ENCODE peak calls at places on chromosomes 7 and 10, in six cellular contexts. Q, D, V, J, P and W are unnamed samples. For H3K79me2 and H3K27me3, the result is how much of the 10 kb centered on the place peaks cover.

GRCh38 chr10:60032723-60033122 is 126.4 kb upstream of the CCDC6 start:
- DNase-seq in Q (peak), D (no peak), V (peak), J (peak), P (peak), W (peak)

GRCh38 chr7:50125766-50126165 is 32.7 kb upstream of the ZPBP start:
- DNase-seq in Q (no peak), D (no peak), V (no peak), J (no peak), P (no peak), W (no peak)

GRCh38 chr7:122846591-122846990 is 39.7 kb downstream of the CADPS2 start:
- DNase-seq in Q (no peak), D (no peak), V (no peak), J (no peak), P (no peak), W (no peak)

GRCh38 chr10:48598243-48598935 is 6.5 kb downstream of the ARHGAP22 start:
- DNase-seq in Q (no peak), D (no peak), V (no peak), J (no peak), P (no peak), W (no peak)

GRCh38 chr7:149255174-149255573 is 6.8 kb upstream of the ZNF783 start:
- DNase-seq in Q (no peak), D (no peak), V (no peak), J (no peak), P (no peak), W (no peak)

GRCh38 chr7:107090452-107090851 is 45.9 kb downstream of the PRKAR2B start:
- DNase-seq in Q (no peak), D (no peak), V (no peak), J (no peak), P (peak), W (peak)

GRCh38 chr10:29486466-29486865 is 148.3 kb downstream of the SVIL start:
- DNase-seq in Q (no peak), D (no peak), V (no peak), J (no peak), P (no peak), W (no peak)

GRCh38 chr7:112630565-112630964 is 149.8 kb downstream of the LSMEM1 start:
- DNase-seq in Q (peak), D (no peak), V (no peak), J (peak), P (peak), W (no peak)

GRCh38 chr10:101008823-101009423 is 9.3 kb downstream of the LZTS2 start:
- DNase-seq in Q (peak), D (no peak), V (no peak), J (no peak), P (no peak), W (no peak)

GRCh38 chr7:151632750-151633515 is 113.2 kb upstream of the RHEB start:
- DNase-seq in Q (peak), D (peak), V (no peak), J (peak), P (peak), W (peak)

GRCh38 chr10:12797471-12798262 is 203.8 kb downstream of the CCDC3 start:
- DNase-seq in Q (no peak), D (no peak), V (no peak), J (peak), P (no peak), W (no peak)

GRCh38 chr10:102117391-102118159 is 2.6 kb downstream of the LDB1 start:
- DNase-seq in Q (peak), D (peak), V (no peak), J (peak), P (peak), W (peak)

GRCh38 chr10:98361131-98361633 is 53.8 kb downstream of the PYROXD2 start:
- DNase-seq in Q (peak), D (peak), V (no peak), J (peak), P (peak), W (peak)

GRCh38 chr10:74681917-74682627 is 144.3 kb upstream of the KAT6B start:
- DNase-seq in Q (no peak), D (no peak), V (no peak), J (peak), P (no peak), W (peak)

GRCh38 chr10:119413738-119414611 is 128.5 kb downstream of the RGS10 start:
- DNase-seq in Q (no peak), D (no peak), V (no peak), J (peak), P (no peak), W (peak)

GRCh38 chr7:17062433-17063383 is 180.9 kb upstream of the AGR3 start:
- DNase-seq in Q (no peak), D (no peak), V (no peak), J (peak), P (peak), W (no peak)

GRCh38 chr10:128489324-128490247 is 363.4 kb upstream of the MKI67 start:
- DNase-seq in Q (no peak), D (no peak), V (no peak), J (no peak), P (no peak), W (peak)

GRCh38 chr7:102973096-102973802 is 60.4 kb downstream of the LRRC17 start:
- DNase-seq in Q (no peak), D (no peak), V (no peak), J (no peak), P (peak), W (no peak)

GRCh38 chr7:102978280-102978679 is 65.5 kb downstream of the LRRC17 start:
- DNase-seq in Q (peak), D (no peak), V (peak), J (peak), P (peak), W (peak)

GRCh38 chr7:102975854-102976253 is 63.1 kb downstream of the LRRC17 start:
- DNase-seq in Q (no peak), D (no peak), V (no peak), J (no peak), P (no peak), W (no peak)

GRCh38 chr7:102976493-102976892 is 63.7 kb downstream of the LRRC17 start:
- DNase-seq in Q (no peak), D (no peak), V (no peak), J (no peak), P (no peak), W (no peak)

GRCh38 chr7:102974366-102975236 is 61.8 kb downstream of the LRRC17 start:
- DNase-seq in Q (no peak), D (peak), V (no peak), J (no peak), P (no peak), W (peak)
- TF ChIP-seq CTCF in Q (no peak), D (peak), V (no peak), J (no peak), P (no peak), W (peak)

DNA sequence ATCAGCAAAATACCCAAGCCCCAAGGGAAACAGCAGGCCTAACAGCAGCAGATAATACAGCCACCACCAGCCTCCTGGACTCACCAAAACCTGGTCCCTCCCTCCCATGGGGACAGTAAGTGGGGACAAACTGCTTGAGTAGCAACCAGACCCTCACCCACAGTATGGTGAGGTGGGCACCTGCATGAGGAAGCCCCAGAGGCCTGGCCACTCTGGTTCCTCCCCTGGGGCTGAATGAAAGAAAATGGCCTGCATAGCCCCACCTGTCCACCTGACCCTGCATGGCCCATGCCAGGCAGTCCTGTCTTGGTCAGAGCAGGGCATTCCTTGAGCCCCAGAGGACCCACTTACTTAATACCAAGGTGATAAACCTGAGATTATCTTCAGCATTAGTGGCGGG is 13.0 kb upstream of the C10orf90 start:
- DNase-seq in Q (no peak), D (no peak), V (no peak), J (no peak), P (no peak), W (no peak)
- H3K79me2 ChIP-seq in Q (under half), D (under half), V (under half), J (under half), P (under half), W (under half)

DNA sequence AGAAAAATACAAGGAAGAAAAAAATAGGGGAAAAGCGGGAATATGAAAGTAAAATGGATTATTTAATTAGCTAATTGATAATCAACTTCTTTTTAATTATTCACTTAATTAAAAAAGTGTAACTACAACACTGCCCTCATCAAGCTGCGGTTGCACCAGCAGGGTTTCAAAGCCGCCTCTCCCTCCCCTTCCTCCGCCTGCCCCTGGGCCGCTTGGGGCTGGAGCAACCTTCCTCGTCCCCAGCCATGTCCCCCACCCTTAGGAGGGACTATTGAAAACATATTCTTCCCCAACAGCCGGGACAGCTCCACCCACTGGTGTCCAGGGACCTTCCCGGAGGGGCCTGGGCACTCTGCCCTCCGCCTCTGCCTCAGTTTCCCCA is 15.4 kb downstream of the UNCX start:
- DNase-seq in Q (no peak), D (no peak), V (no peak), J (no peak), P (no peak), W (no peak)
- H3K27me3 ChIP-seq in Q (half or more), D (half or more), V (under half), J (half or more), P (half or more), W (half or more)

GRCh38 chr7:108384721-108385483 is 71.3 kb downstream of the NRCAM start:
- DNase-seq in Q (no peak), D (no peak), V (no peak), J (no peak), P (no peak), W (no peak)
- TF ChIP-seq CTCF in Q (peak), D (peak), V (no peak), J (no peak), P (no peak), W (no peak)

GRCh38 chr10:11186330-11186729 is 168.7 kb downstream of the CELF2 start:
- DNase-seq in Q (no peak), D (no peak), V (no peak), J (no peak), P (no peak), W (no peak)

GRCh38 chr10:11192304-11193018 is 174.8 kb downstream of the CELF2 start:
- DNase-seq in Q (no peak), D (no peak), V (no peak), J (no peak), P (no peak), W (no peak)

GRCh38 chr10:11191673-11192072 is 174.0 kb downstream of the CELF2 start:
- DNase-seq in Q (no peak), D (no peak), V (no peak), J (no peak), P (no peak), W (no peak)

GRCh38 chr10:11195017-11195586 is 177.4 kb downstream of the CELF2 start:
- DNase-seq in Q (no peak), D (no peak), V (no peak), J (no peak), P (no peak), W (no peak)

GRCh38 chr10:11189581-11190376 is 172.1 kb downstream of the CELF2 start:
- DNase-seq in Q (no peak), D (no peak), V (no peak), J (no peak), P (no peak), W (no peak)
- H3K79me2 ChIP-seq in Q (under half), D (under half), V (under half), J (under half), P (under half), W (under half)

GRCh38 chr7:27092753-27093097 is 3.1 kb downstream of the HOXA1 start:
- DNase-seq in Q (no peak), D (no peak), V (no peak), J (peak), P (no peak), W (no peak)
- H3K27me3 ChIP-seq in Q (under half), D (half or more), V (under half), J (under half), P (under half), W (under half)

DNA sequence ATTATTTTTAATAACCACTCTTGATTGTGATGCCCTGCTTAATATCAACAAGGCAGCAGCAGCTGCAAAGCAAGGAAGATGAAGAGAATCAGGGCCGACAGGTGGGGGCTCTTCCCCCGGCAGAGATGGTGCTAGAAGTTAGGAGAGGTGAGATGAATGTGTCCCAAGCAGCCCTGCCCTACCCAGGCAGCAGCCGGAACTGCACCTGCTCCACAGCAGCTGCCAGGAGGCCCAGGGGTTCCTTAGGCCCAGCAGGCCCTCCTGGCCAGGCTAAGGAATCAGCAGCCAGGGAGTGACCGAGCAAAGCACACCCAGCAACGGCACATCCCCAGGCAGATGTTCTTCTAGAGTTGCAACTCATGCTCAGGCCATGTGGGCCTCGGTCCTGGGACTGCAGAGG is 17.9 kb downstream of the AFAP1L2 start:
- DNase-seq in Q (no peak), D (no peak), V (no peak), J (no peak), P (no peak), W (no peak)
- TF ChIP-seq CTCF in Q (no peak), D (peak), V (no peak), J (no peak), P (no peak), W (no peak)

GRCh38 chr10:21705142-21705827 is 171.3 kb downstream of the MLLT10 start:
- DNase-seq in Q (no peak), D (no peak), V (no peak), J (no peak), P (no peak), W (no peak)

GRCh38 chr10:21707498-21707897 is 173.5 kb downstream of the MLLT10 start:
- DNase-seq in Q (no peak), D (no peak), V (no peak), J (no peak), P (no peak), W (no peak)

GRCh38 chr10:21700474-21700873 is 166.4 kb downstream of the MLLT10 start:
- DNase-seq in Q (no peak), D (no peak), V (no peak), J (no peak), P (no peak), W (no peak)

GRCh38 chr10:21702633-21703111 is 168.6 kb downstream of the MLLT10 start:
- DNase-seq in Q (no peak), D (no peak), V (no peak), J (no peak), P (no peak), W (no peak)

DNA sequence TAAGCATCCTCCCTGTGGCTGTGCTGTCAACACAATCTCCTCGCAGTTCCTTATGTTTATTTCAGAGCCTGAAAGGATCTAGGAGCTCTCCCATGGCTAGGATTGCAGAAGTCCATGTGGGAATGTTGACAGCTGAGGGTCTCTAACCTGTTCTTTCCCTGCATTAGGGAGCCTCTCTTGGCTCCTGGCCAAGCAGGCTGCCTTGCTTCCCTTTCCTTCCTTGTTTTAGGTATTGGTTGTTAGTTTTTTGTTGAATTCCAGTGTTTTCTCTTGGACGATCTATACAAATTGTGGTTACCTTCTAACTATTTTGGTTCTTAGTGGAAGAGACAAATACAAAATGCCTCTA is 171.8 kb downstream of the MLLT10 start:
- DNase-seq in Q (no peak), D (no peak), V (no peak), J (no peak), P (peak), W (no peak)
- H3K79me2 ChIP-seq in Q (half or more), D (under half), V (half or more), J (under half), P (under half), W (half or more)

GRCh38 chr7:150451833-150452431 is 1.5 kb downstream of the GIMAP8 start:
- DNase-seq in Q (no peak), D (no peak), V (no peak), J (no peak), P (peak), W (no peak)
- H3K27me3 ChIP-seq in Q (under half), D (under half), V (under half), J (under half), P (under half), W (under half)